ENCODE peak calls at places on chromosome 22, in five cellular contexts. R is CD8-positive, alpha-beta memory T cell; T is coronary artery; N is mammary epithelial cell; K is body of pancreas. A is an unnamed sample.

GRCh38 chr22:49487950-49488349 is 339.7 kb downstream of the BRD1 start:
- DNase-seq in N (no peak), R (no peak), T (peak; percentile 54), K (peak; percentile 19), A (no peak)

GRCh38 chr22:25837288-25837900 is 95.4 kb downstream of the MYO18B start:
- DNase-seq in R (no peak), T (peak; percentile 24), K (no peak), N (no peak), A (no peak)

GRCh38 chr22:30943368-30943767 is 25.2 kb downstream of the MORC2 start:
- DNase-seq in N (no peak), K (no peak), T (no peak), R (peak; percentile 45), A (no peak)

GRCh38 chr22:33707581-33707980 is 212.7 kb downstream of the LARGE1 start:
- DNase-seq in N (no peak), T (no peak), R (no peak), K (no peak), A (no peak)

GRCh38 chr22:48781868-48782267 is 1045.8 kb downstream of the BRD1 start:
- DNase-seq in K (no peak), N (no peak), T (no peak), R (no peak), A (no peak)

GRCh38 chr22:36385491-36386350 is 2.0 kb downstream of the MYH9 start:
- DNase-seq in R (peak; percentile 60), T (peak; percentile 87), N (peak; percentile 93), K (peak; percentile 95), A (no peak)

GRCh38 chr22:31240011-31240410 is 27.9 kb downstream of the LIMK2 start:
- DNase-seq in N (no peak), K (no peak), T (no peak), R (no peak), A (no peak)

GRCh38 chr22:49825944-49826602 is 1.6 kb downstream of the BRD1 start:
- DNase-seq in K (no peak), R (peak; percentile 44), T (no peak), N (peak; percentile 46), A (no peak)

GRCh38 chr22:47337161-47337621 is 574.7 kb downstream of the TBC1D22A start:
- DNase-seq in N (no peak), T (no peak), R (no peak), K (peak; percentile 21), A (peak; percentile 20)

GRCh38 chr22:26374645-26375044 is 54.4 kb upstream of the ASPHD2 start:
- DNase-seq in R (no peak), K (no peak), T (no peak), N (no peak), A (no peak)

GRCh38 chr22:47653921-47654320 is 891.5 kb downstream of the TBC1D22A start:
- DNase-seq in T (no peak), N (no peak), K (no peak), R (no peak), A (no peak)

GRCh38 chr22:37240941-37241320 is 3.1 kb downstream of the RAC2 start:
- DNase-seq in N (no peak), K (no peak), T (no peak), R (no peak), A (no peak)

GRCh38 chr22:36816338-36816634 is 549 bp downstream of the PVALB start:
- DNase-seq in T (no peak), K (no peak), R (no peak), N (no peak), A (no peak)

GRCh38 chr22:47250995-47251765 is 488.7 kb downstream of the TBC1D22A start:
- DNase-seq in R (no peak), K (no peak), T (peak; percentile 64), N (no peak), A (no peak)

GRCh38 chr22:41828516-41828915 is 4.4 kb upstream of the SREBF2 start:
- DNase-seq in N (no peak), K (peak; percentile 57), R (no peak), T (no peak), A (no peak)

GRCh38 chr22:36753120-36753802 is 22.7 kb downstream of the IFT27 start:
- DNase-seq in R (no peak), T (peak; percentile 24), K (no peak), N (peak; percentile 42), A (no peak)

GRCh38 chr22:36409067-36409466 is 21.3 kb upstream of the MYH9 start:
- DNase-seq in K (no peak), T (no peak), R (no peak), N (no peak), A (no peak)

GRCh38 chr22:37176464-37177061 is 11.5 kb downstream of the C1QTNF6 start:
- DNase-seq in T (no peak), K (no peak), N (no peak), R (no peak), A (peak; percentile 57)

GRCh38 chr22:34696557-34696956 is 369.4 kb upstream of the ISX start:
- DNase-seq in R (no peak), N (no peak), K (no peak), T (no peak), A (no peak)

GRCh38 chr22:23691748-23692423 is 1.1 kb downstream of the RGL4 start:
- DNase-seq in T (no peak), K (no peak), N (no peak), R (no peak), A (no peak)

GRCh38 chr22:43050995-43051394 is 36.0 kb upstream of the PACSIN2 start:
- DNase-seq in R (no peak), N (no peak), T (no peak), K (no peak), A (no peak)

GRCh38 chr22:35601743-35602633 is 15.1 kb downstream of the MB start:
- DNase-seq in N (peak; percentile 95), R (no peak), T (no peak), K (peak; percentile 19), A (no peak)

GRCh38 chr22:24101966-24102365 is 79.3 kb upstream of the SUSD2 start:
- DNase-seq in N (no peak), R (no peak), T (peak; percentile 69), K (no peak), A (no peak)

GRCh38 chr22:21015051-21016006 is at the start of gene P2RX6:
- DNase-seq in R (no peak), N (peak; percentile 37), T (no peak), K (no peak), A (no peak)

GRCh38 chr22:28816994-28817530 is 16.7 kb upstream of the XBP1 start:
- DNase-seq in T (no peak), R (no peak), K (no peak), N (no peak), A (no peak)

GRCh38 chr22:32564170-32565001 is 89.8 kb downstream of the FBXO7 start:
- DNase-seq in R (no peak), N (no peak), K (no peak), T (no peak), A (no peak)

GRCh38 chr22:22037740-22038139 is 55.2 kb upstream of the TOP3B start:
- DNase-seq in R (no peak), N (no peak), T (no peak), K (no peak), A (no peak)

GRCh38 chr22:37167176-37167980 is 17.7 kb upstream of the IL2RB start:
- DNase-seq in K (peak; percentile 3), R (no peak), T (no peak), N (no peak), A (no peak)

GRCh38 chr22:44399196-44399837 is 86.6 kb upstream of the SHISAL1 start:
- DNase-seq in K (peak; percentile 73), R (no peak), N (no peak), T (peak; percentile 11), A (no peak)

GRCh38 chr22:23356094-23356493 is 175.8 kb downstream of the BCR start:
- DNase-seq in T (no peak), N (no peak), K (no peak), R (no peak), A (no peak)

GRCh38 chr22:35489225-35489624 is 51.4 kb upstream of the RASD2 start:
- DNase-seq in R (no peak), T (no peak), K (no peak), N (peak; percentile 49), A (no peak)

GRCh38 chr22:23187201-23187600 is 6.9 kb downstream of the BCR start:
- DNase-seq in R (no peak), T (no peak), N (no peak), K (no peak), A (no peak)

GRCh38 chr22:17970205-17970708 is 54.1 kb downstream of the MICAL3 start:
- DNase-seq in N (no peak), T (no peak), R (no peak), K (no peak), A (no peak)
- H3K27ac ChIP-seq in N (no peak overlapping the region), T (peak overlapping the region; percentile 48), R (peak overlapping the region; percentile 27), K (no peak overlapping the region), A (peak overlapping the region; percentile 17)

GRCh38 chr22:29837780-29838598 is at the start of gene ASCC2:
- DNase-seq in T (peak; percentile 98), N (peak; percentile 98), R (peak; percentile 99), K (peak; percentile 100), A (peak; percentile 88)
- H3K27ac ChIP-seq in T (peak within 1 kb of the TSS; percentile 81), N (peak within 1 kb of the TSS; percentile 67), R (peak within 1 kb of the TSS; percentile 68), K (peak within 1 kb of the TSS; percentile 81), A (peak within 1 kb of the TSS; percentile 74)

GRCh38 chr22:45550891-45551290 is 48.2 kb downstream of the FBLN1 start:
- DNase-seq in R (no peak), T (no peak), K (no peak), N (no peak), A (no peak)

GRCh38 chr22:45553333-45554039 is 50.8 kb downstream of the FBLN1 start:
- DNase-seq in N (peak; percentile 80), T (peak; percentile 87), K (peak; percentile 72), R (peak; percentile 25), A (peak; percentile 24)

GRCh38 chr22:45551310-45552016 is 48.8 kb downstream of the FBLN1 start:
- DNase-seq in N (no peak), T (no peak), K (peak; percentile 25), R (no peak), A (no peak)

GRCh38 chr22:45552580-45553332 is 50.1 kb downstream of the FBLN1 start:
- DNase-seq in N (peak; percentile 87), R (no peak), T (no peak), K (peak; percentile 41), A (peak; percentile 47)

GRCh38 chr22:45552017-45552411 is 49.3 kb downstream of the FBLN1 start:
- DNase-seq in K (no peak), N (no peak), R (peak; percentile 6), T (no peak), A (no peak)
- H3K27ac ChIP-seq in K (no peak overlapping the region), N (peak overlapping the region; percentile 49), R (no peak overlapping the region), T (peak overlapping the region; percentile 89), A (no peak overlapping the region)

DNA sequence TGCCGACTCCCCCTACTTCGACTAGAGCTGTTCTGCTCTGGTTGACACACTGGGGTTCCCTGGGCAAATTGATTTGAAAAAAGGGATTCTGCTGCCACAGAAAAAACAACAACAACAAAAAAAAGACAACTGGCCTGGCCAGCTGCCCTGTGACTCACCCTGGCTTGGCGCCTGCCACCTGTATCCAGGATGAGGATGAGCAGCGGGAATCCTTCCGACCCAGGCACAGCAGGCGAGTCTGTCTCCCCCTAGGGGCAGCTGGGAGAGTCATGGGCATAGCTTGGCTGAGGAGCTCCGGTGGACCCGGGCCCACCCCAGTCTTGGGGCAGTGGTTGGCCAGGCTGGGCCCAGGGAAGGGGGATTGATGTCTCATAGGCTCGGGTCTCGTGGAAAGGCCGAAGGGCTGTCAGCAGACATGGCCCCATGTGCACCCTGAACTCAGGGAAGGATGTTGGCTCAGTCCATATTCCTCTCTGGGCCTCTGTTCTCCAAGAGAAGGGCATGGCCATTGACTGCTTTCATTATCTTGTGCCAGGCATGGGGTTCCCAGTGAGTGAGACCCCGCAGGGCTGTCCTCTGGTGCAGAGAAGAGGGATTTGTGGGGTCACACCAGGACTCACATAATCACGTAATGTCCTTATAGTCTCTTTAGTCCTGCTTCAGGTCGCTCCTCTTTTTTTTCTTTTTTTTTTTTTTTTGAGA is 10.4 kb upstream of the SUN2 start:
- DNase-seq in T (no peak), N (peak; percentile 65), R (peak; percentile 37), K (peak; percentile 69), A (peak; percentile 62)
- H3K27ac ChIP-seq in T (no peak overlapping the region), N (no peak overlapping the region), R (no peak overlapping the region), K (no peak overlapping the region), A (peak overlapping the region; percentile 58)

GRCh38 chr22:39522567-39523300 is 2.4 kb downstream of the ATF4 start:
- DNase-seq in R (peak; percentile 24), N (peak; percentile 47), T (no peak), K (peak; percentile 63), A (no peak)
- H3K27ac ChIP-seq in R (peak overlapping the region; percentile 29), N (no peak overlapping the region), T (peak overlapping the region; percentile 99), K (peak overlapping the region; percentile 98), A (peak overlapping the region; percentile 23)